ENCODE peak calls at places on chromosomes 6 and 20, in six cellular contexts. One of them, this sample, is unnamed.
A peak's percentile ranks its signal among the peaks of the same experiment; 100 is the strongest.

GRCh38 chr20:58650181-58650775 is 805 bp upstream of the STX16 start:
- DNase-seq in effector CD8-positive, alpha-beta T cell: peak; percentile 33
- DNase-seq in MV-4-11: peak; percentile 41
- DNase-seq in kidney: no peak
- DNase-seq in Panc1: no peak
- DNase-seq in activated gamma-delta T cell: peak; percentile 35
- DNase-seq in this sample: no peak

GRCh38 chr20:4091332-4092135 is 76.2 kb upstream of the RNF24 start:
- DNase-seq in activated gamma-delta T cell: no peak
- DNase-seq in kidney: no peak
- DNase-seq in MV-4-11: peak; percentile 52
- DNase-seq in effector CD8-positive, alpha-beta T cell: no peak
- DNase-seq in Panc1: no peak
- DNase-seq in this sample: peak; percentile 64

GRCh38 chr6:108752733-108753392 is 95.4 kb upstream of the ARMC2 start:
- DNase-seq in MV-4-11: no peak
- DNase-seq in effector CD8-positive, alpha-beta T cell: no peak
- DNase-seq in activated gamma-delta T cell: no peak
- DNase-seq in kidney: no peak
- DNase-seq in Panc1: no peak
- DNase-seq in this sample: no peak

GRCh38 chr6:19415605-19416326 is 421.4 kb upstream of the ID4 start:
- DNase-seq in kidney: no peak
- DNase-seq in effector CD8-positive, alpha-beta T cell: no peak
- DNase-seq in MV-4-11: no peak
- DNase-seq in activated gamma-delta T cell: no peak
- DNase-seq in Panc1: no peak
- DNase-seq in this sample: no peak

GRCh38 chr20:43190332-43190953 is 737 bp upstream of the PTPRT start:
- DNase-seq in activated gamma-delta T cell: no peak
- DNase-seq in Panc1: no peak
- DNase-seq in effector CD8-positive, alpha-beta T cell: no peak
- DNase-seq in MV-4-11: no peak
- DNase-seq in kidney: no peak
- DNase-seq in this sample: peak; percentile 37

GRCh38 chr6:2385584-2385983 is 140.2 kb upstream of the GMDS start:
- DNase-seq in effector CD8-positive, alpha-beta T cell: no peak
- DNase-seq in activated gamma-delta T cell: no peak
- DNase-seq in Panc1: no peak
- DNase-seq in MV-4-11: no peak
- DNase-seq in kidney: no peak
- DNase-seq in this sample: no peak

GRCh38 chr6:24497254-24497989 is 2.7 kb downstream of the ALDH5A1 start:
- DNase-seq in effector CD8-positive, alpha-beta T cell: no peak
- DNase-seq in Panc1: no peak
- DNase-seq in activated gamma-delta T cell: no peak
- DNase-seq in kidney: no peak
- DNase-seq in MV-4-11: no peak
- DNase-seq in this sample: no peak

GRCh38 chr6:155107432-155108069 is 112.4 kb downstream of the TIAM2 start:
- DNase-seq in effector CD8-positive, alpha-beta T cell: no peak
- DNase-seq in activated gamma-delta T cell: no peak
- DNase-seq in MV-4-11: no peak
- DNase-seq in Panc1: no peak
- DNase-seq in kidney: no peak
- DNase-seq in this sample: no peak

GRCh38 chr6:40845588-40845987 is 193.4 kb downstream of the UNC5CL start:
- DNase-seq in activated gamma-delta T cell: no peak
- DNase-seq in MV-4-11: peak; percentile 21
- DNase-seq in Panc1: peak; percentile 20
- DNase-seq in kidney: no peak
- DNase-seq in effector CD8-positive, alpha-beta T cell: no peak
- DNase-seq in this sample: no peak

GRCh38 chr6:21616005-21616404 is 22.5 kb downstream of the SOX4 start:
- DNase-seq in activated gamma-delta T cell: no peak
- DNase-seq in effector CD8-positive, alpha-beta T cell: no peak
- DNase-seq in kidney: no peak
- DNase-seq in MV-4-11: no peak
- DNase-seq in Panc1: no peak
- DNase-seq in this sample: no peak

GRCh38 chr6:35613762-35614161 is 75.0 kb downstream of the FKBP5 start:
- DNase-seq in kidney: no peak
- DNase-seq in Panc1: no peak
- DNase-seq in effector CD8-positive, alpha-beta T cell: no peak
- DNase-seq in MV-4-11: no peak
- DNase-seq in activated gamma-delta T cell: no peak
- DNase-seq in this sample: no peak

GRCh38 chr6:105711216-105711615 is 308.3 kb upstream of the PREP start:
- DNase-seq in MV-4-11: no peak
- DNase-seq in activated gamma-delta T cell: no peak
- DNase-seq in Panc1: no peak
- DNase-seq in effector CD8-positive, alpha-beta T cell: no peak
- DNase-seq in kidney: no peak
- DNase-seq in this sample: no peak

GRCh38 chr6:139126255-139126654 is 8.6 kb upstream of the HECA start:
- DNase-seq in Panc1: no peak
- DNase-seq in kidney: no peak
- DNase-seq in MV-4-11: peak; percentile 96
- DNase-seq in activated gamma-delta T cell: no peak
- DNase-seq in effector CD8-positive, alpha-beta T cell: no peak
- DNase-seq in this sample: no peak

GRCh38 chr6:2943564-2943955 is 27.8 kb downstream of the SERPINB6 start:
- DNase-seq in activated gamma-delta T cell: no peak
- DNase-seq in kidney: no peak
- DNase-seq in effector CD8-positive, alpha-beta T cell: no peak
- DNase-seq in MV-4-11: peak; percentile 23
- DNase-seq in Panc1: no peak
- DNase-seq in this sample: no peak

GRCh38 chr6:108417027-108417426 is 122.2 kb downstream of the AFG1L start:
- DNase-seq in Panc1: no peak
- DNase-seq in activated gamma-delta T cell: no peak
- DNase-seq in kidney: no peak
- DNase-seq in effector CD8-positive, alpha-beta T cell: no peak
- DNase-seq in MV-4-11: peak; percentile 43
- DNase-seq in this sample: no peak

GRCh38 chr6:169072127-169073042 is 181.3 kb downstream of the THBS2 start:
- DNase-seq in kidney: no peak
- DNase-seq in effector CD8-positive, alpha-beta T cell: no peak
- DNase-seq in activated gamma-delta T cell: no peak
- DNase-seq in MV-4-11: no peak
- DNase-seq in Panc1: no peak
- DNase-seq in this sample: no peak

GRCh38 chr6:127834136-127834535 is 66.7 kb downstream of the THEMIS start:
- DNase-seq in MV-4-11: no peak
- DNase-seq in Panc1: no peak
- DNase-seq in effector CD8-positive, alpha-beta T cell: no peak
- DNase-seq in activated gamma-delta T cell: no peak
- DNase-seq in kidney: no peak
- DNase-seq in this sample: no peak

GRCh38 chr20:40639956-40640355 is 49.1 kb downstream of the MAFB start:
- DNase-seq in effector CD8-positive, alpha-beta T cell: no peak
- DNase-seq in activated gamma-delta T cell: no peak
- DNase-seq in MV-4-11: no peak
- DNase-seq in kidney: no peak
- DNase-seq in Panc1: no peak
- DNase-seq in this sample: no peak

GRCh38 chr6:54624779-54625178 is 221.8 kb upstream of the FAM83B start:
- DNase-seq in Panc1: no peak
- DNase-seq in MV-4-11: no peak
- DNase-seq in kidney: no peak
- DNase-seq in activated gamma-delta T cell: no peak
- DNase-seq in effector CD8-positive, alpha-beta T cell: no peak
- DNase-seq in this sample: no peak

GRCh38 chr6:41135062-41135832 is 18.9 kb downstream of the TREML1 start:
- DNase-seq in kidney: no peak
- DNase-seq in Panc1: no peak
- DNase-seq in activated gamma-delta T cell: no peak
- DNase-seq in effector CD8-positive, alpha-beta T cell: no peak
- DNase-seq in MV-4-11: no peak
- DNase-seq in this sample: no peak

GRCh38 chr6:44222987-44223470 is 366 bp upstream of the SLC29A1 start:
- DNase-seq in Panc1: no peak
- DNase-seq in effector CD8-positive, alpha-beta T cell: no peak
- DNase-seq in kidney: no peak
- DNase-seq in activated gamma-delta T cell: no peak
- DNase-seq in MV-4-11: no peak
- DNase-seq in this sample: no peak

GRCh38 chr6:52517502-52518278 is 59.2 kb downstream of the TRAM2 start:
- DNase-seq in kidney: peak; percentile 92
- DNase-seq in activated gamma-delta T cell: no peak
- DNase-seq in MV-4-11: peak; percentile 66
- DNase-seq in Panc1: peak; percentile 75
- DNase-seq in effector CD8-positive, alpha-beta T cell: no peak
- DNase-seq in this sample: peak; percentile 94